ENCODE peak calls at places on chromosomes 12 and 14, in nine cellular contexts. A is AML-193; I is activated naive CD4-positive, alpha-beta T cell treated with anti-CD3 and anti-CD28 coated beads for 36 hours; J is stimulated activated naive CD8-positive, alpha-beta T cell treated with anti-CD3 and anti-CD28 coated beads, Interleukin-15, Interleukin-2, amounts not matched to agents 100 U/mL and 50 U/mL, for 24 hours; Q is activated gamma-delta T cell treated with anti-CD3 and anti-CD28 coated beads, Interleukin-2, amount 50 U/mL, for 16 hours; Y is CD8-positive, alpha-beta memory T cell; X is islet precursor cell; M is osteocyte; H is ovary. S is an unnamed sample.

GRCh38 chr14:21846227-21846885 is 172.7 kb upstream of the OR4E1 start:
- DNase-seq in A (no peak), I (peak), J (peak), Q (peak), Y (peak), X (peak), M (no peak), H (no peak), S (no peak)

GRCh38 chr12:106125351-106126085 is 13.2 kb downstream of the NUAK1 start:
- DNase-seq in A (no peak), I (no peak), J (no peak), Q (no peak), Y (no peak), X (peak), M (no peak), H (no peak), S (no peak)

GRCh38 chr14:20905661-20906060 is 14.5 kb downstream of the RNASE3 start:
- DNase-seq in A (peak), I (no peak), J (no peak), Q (no peak), Y (no peak), X (no peak), M (no peak), H (no peak), S (no peak)

GRCh38 chr12:53626702-53627169 is 554 bp upstream of the ATF7 start:
- DNase-seq in A (no peak), I (no peak), J (no peak), Q (no peak), Y (no peak), X (no peak), M (no peak), H (no peak), S (no peak)

GRCh38 chr12:96828169-96828789 is 78.8 kb upstream of the NEDD1 start:
- DNase-seq in A (no peak), I (peak), J (no peak), Q (no peak), Y (no peak), X (no peak), M (no peak), H (no peak), S (no peak)

GRCh38 chr14:26687438-26687837 is 89.6 kb upstream of the NOVA1 start:
- DNase-seq in A (no peak), I (no peak), J (no peak), Q (no peak), Y (no peak), X (no peak), M (no peak), H (no peak), S (no peak)

GRCh38 chr12:113019045-113019444 is 37.5 kb upstream of the DTX1 start:
- DNase-seq in A (no peak), I (no peak), J (no peak), Q (no peak), Y (no peak), X (no peak), M (no peak), H (no peak), S (no peak)

GRCh38 chr12:39145175-39145999 is 240.0 kb upstream of the CPNE8 start:
- DNase-seq in A (no peak), I (peak), J (peak), Q (no peak), Y (no peak), X (peak), M (no peak), H (peak), S (no peak)

S was measured in vagina.